ENCODE peak calls at places on chromosomes 13 and 19, in ten cellular contexts. G is stimulated activated CD8-positive, alpha-beta memory T cell treated with anti-CD3 and anti-CD28 coated beads, Interleukin-12 subunit alpha, Interleukin-12 subunit beta, amount 100 ng/mL, for 1 hour; M is stimulated activated CD4-positive, alpha-beta T cell treated with anti-CD3 and anti-CD28 coated beads, Interleukin-1b, Interleukin-23, amount 100 ng/mL, for 4 hours; P is substantia nigra; Z is AG09319; E is EL; O is type B pancreatic cell; T is AG20443; W is Kasumi-1; Q is aorta. N is an unnamed sample.

GRCh38 chr13:110006304-110006703 is 219.9 kb upstream of the IRS2 start:
- DNase-seq in O (no peak), G (no peak), Q (no peak), Z (no peak), W (no peak), P (no peak), M (no peak), T (peak; percentile 27), E (peak; percentile 76), N (no peak)

GRCh38 chr13:113584870-113585671 is 518 bp downstream of the TFDP1 start:
- DNase-seq in Q (peak; percentile 77), M (no peak), E (peak; percentile 23), G (no peak), W (no peak), P (no peak), O (peak; percentile 65), T (peak; percentile 55), Z (no peak), N (no peak)

GRCh38 chr19:55172741-55173140 is 6.3 kb upstream of the DNAAF3 start:
- DNase-seq in G (no peak), M (no peak), O (no peak), T (peak; percentile 75), P (no peak), Z (no peak), W (no peak), Q (no peak), E (peak; percentile 75), N (no peak)

GRCh38 chr13:99403458-99403971 is 96.3 kb upstream of the GPR183 start:
- DNase-seq in E (no peak), M (no peak), O (no peak), Q (peak; percentile 30), Z (no peak), G (no peak), P (no peak), T (no peak), W (no peak), N (no peak)

GRCh38 chr13:21853779-21854178 is 182.9 kb downstream of the FGF9 start:
- DNase-seq in Z (no peak), P (no peak), O (no peak), W (no peak), G (no peak), M (no peak), T (no peak), E (no peak), Q (no peak), N (no peak)

GRCh38 chr19:41530761-41531301 is 45.1 kb upstream of the CEACAM21 start:
- DNase-seq in O (no peak), M (no peak), W (peak; percentile 94), T (peak; percentile 18), Z (no peak), G (no peak), Q (no peak), E (no peak), P (no peak), N (no peak)

GRCh38 chr19:17873661-17874422 is 2.1 kb downstream of the SLC5A5 start:
- DNase-seq in M (peak; percentile 50), G (peak; percentile 35), E (no peak), O (no peak), P (no peak), Q (no peak), Z (no peak), W (no peak), T (peak; percentile 71), N (no peak)

GRCh38 chr13:30382836-30383525 is 39.3 kb upstream of the UBE2L5 start:
- DNase-seq in O (no peak), G (no peak), T (no peak), Z (no peak), M (no peak), Q (no peak), P (no peak), W (no peak), E (no peak), N (no peak)

GRCh38 chr13:53758946-53759345 is 730.3 kb downstream of the OLFM4 start:
- DNase-seq in G (no peak), E (no peak), Z (no peak), W (no peak), Q (no peak), O (no peak), T (no peak), P (no peak), M (no peak), N (no peak)

GRCh38 chr19:18340990-18341868 is 831 bp downstream of the PGPEP1 start:
- DNase-seq in W (peak; percentile 64), G (peak; percentile 48), Q (peak; percentile 88), O (no peak), M (peak; percentile 50), P (peak; percentile 33), Z (no peak), T (peak; percentile 84), E (peak; percentile 69), N (no peak)

GRCh38 chr19:55212447-55212846 is 3.1 kb upstream of the PTPRH start:
- DNase-seq in P (peak; percentile 2), G (no peak), Z (no peak), M (no peak), E (no peak), O (no peak), Q (no peak), T (no peak), W (peak; percentile 84), N (no peak)